ENCODE peak calls at places on chromosomes 1 and 21, in five cellular contexts. C, P, M, S and H are unnamed samples.

GRCh38 chr1:36920801-36921405 is 113.4 kb downstream of the GRIK3 start:
- DNase-seq in C (no peak), P (no peak), M (no peak), S (peak; percentile 18), H (peak; percentile 32)

GRCh38 chr1:235127774-235128452 is 724 bp downstream of the TOMM20 start:
- DNase-seq in P (no peak), M (no peak), S (no peak), C (no peak), H (no peak)

GRCh38 chr1:245262876-245263625 is 108.3 kb downstream of the KIF26B start:
- DNase-seq in C (no peak), S (no peak), P (no peak), M (no peak), H (no peak)

GRCh38 chr1:50846224-50846839 is 113.7 kb downstream of the FAF1 start:
- DNase-seq in C (no peak), S (no peak), P (no peak), M (no peak), H (no peak)

GRCh38 chr1:43554444-43554992 is 23.8 kb downstream of the PTPRF start:
- DNase-seq in M (no peak), C (peak; percentile 50), P (no peak), S (peak; percentile 61), H (no peak)

GRCh38 chr1:185257947-185258203 is 59.2 kb downstream of the IVNS1ABP start:
- DNase-seq in C (peak; percentile 17), S (no peak), P (no peak), M (no peak), H (no peak)

GRCh38 chr21:14545906-14546480 is at the start of gene SAMSN1:
- DNase-seq in S (no peak), C (no peak), P (no peak), M (no peak), H (no peak)

GRCh38 chr1:1455366-1455884 is 5.9 kb downstream of the ATAD3C start:
- DNase-seq in P (no peak), S (no peak), C (no peak), M (no peak), H (no peak)

GRCh38 chr1:33974147-33974546 is 110.3 kb downstream of the HMGB4 start:
- DNase-seq in C (no peak), P (no peak), S (no peak), M (no peak), H (no peak)

GRCh38 chr1:105210747-105211146 is 1461.0 kb downstream of the AMY1C start:
- DNase-seq in S (no peak), M (no peak), C (no peak), P (no peak), H (no peak)

GRCh38 chr1:147273409-147274307 is 31.2 kb downstream of the CHD1L start:
- DNase-seq in P (peak; percentile 39), M (peak; percentile 35), C (peak; percentile 87), S (no peak), H (no peak)

GRCh38 chr1:155218854-155219591 is 10.5 kb downstream of the MTX1 start:
- DNase-seq in S (peak; percentile 57), M (no peak), P (peak; percentile 53), C (peak; percentile 69), H (no peak)

GRCh38 chr1:157274698-157275534 is 136.7 kb upstream of the ETV3 start:
- DNase-seq in S (no peak), C (peak; percentile 56), M (no peak), P (no peak), H (no peak)

GRCh38 chr21:32096411-32096810 is 182.4 kb downstream of the MIS18A start:
- DNase-seq in M (peak; percentile 26), S (peak; percentile 68), P (no peak), C (no peak), H (peak; percentile 70)

GRCh38 chr1:50610563-50610962 is 187.3 kb upstream of the DMRTA2 start:
- DNase-seq in M (no peak), P (no peak), C (no peak), S (no peak), H (no peak)

GRCh38 chr1:224182866-224183590 is at the start of gene DEGS1:
- DNase-seq in M (peak; percentile 90), P (peak; percentile 79), S (peak; percentile 92), C (peak; percentile 73), H (peak; percentile 86)
- H3K14ac ChIP-seq in M (peak within 1 kb of the TSS; percentile 97), P (peak within 1 kb of the TSS; percentile 90), S (peak within 1 kb of the TSS; percentile 78), C (peak within 1 kb of the TSS; percentile 93), H (no peak within 1 kb of the TSS)

DNA sequence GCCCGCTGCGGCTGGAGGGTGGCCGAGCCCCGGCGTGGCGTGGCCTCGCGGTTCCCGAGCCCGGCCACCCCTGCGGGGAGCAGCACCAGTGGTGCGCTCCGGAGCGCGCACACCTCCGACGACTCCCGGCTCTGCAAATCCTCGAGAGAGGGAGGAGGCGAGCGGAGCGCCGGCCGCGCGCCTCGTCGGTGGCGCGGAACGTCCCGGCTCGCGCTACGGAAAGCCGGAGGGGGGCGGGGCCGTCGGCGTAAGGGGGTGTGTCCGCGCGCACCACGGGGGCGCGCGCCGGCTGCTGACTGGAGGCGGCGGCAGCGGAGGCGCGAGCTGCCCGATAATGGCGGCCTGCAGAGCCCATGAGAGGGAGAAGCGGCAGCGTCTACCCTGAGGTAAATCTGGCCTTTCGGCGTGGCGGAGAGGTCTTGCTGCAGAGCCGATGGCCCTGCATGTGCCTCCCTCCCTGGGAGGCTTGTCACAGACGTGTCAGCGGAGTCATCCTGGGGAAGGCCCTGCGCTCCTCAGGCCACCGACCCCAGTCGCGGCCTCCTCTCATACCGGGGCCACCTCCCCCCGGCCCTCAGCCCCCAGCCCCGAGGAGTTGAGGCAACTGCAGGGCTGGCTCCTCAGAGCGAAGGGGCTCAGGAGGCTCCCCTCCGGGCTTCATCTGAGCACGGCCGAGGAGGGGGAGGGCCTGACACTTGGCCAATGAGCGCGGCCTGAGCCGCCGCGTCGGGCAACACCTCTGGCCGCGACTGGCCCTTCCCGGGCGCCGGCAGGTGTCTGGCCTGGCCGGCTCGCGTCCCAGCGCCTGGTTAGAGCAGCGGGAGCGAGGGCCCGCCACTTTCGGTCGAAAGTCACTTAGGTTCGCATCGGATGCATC is at the start of gene PDIK1L:
- DNase-seq in M (peak; percentile 96), C (peak; percentile 96), P (peak; percentile 88), S (peak; percentile 91), H (peak; percentile 81)
- H3K14ac ChIP-seq in M (peak within 1 kb of the TSS; percentile 89), C (peak within 1 kb of the TSS; percentile 94), P (peak within 1 kb of the TSS; percentile 90), S (peak within 1 kb of the TSS; percentile 91), H (no peak within 1 kb of the TSS)

GRCh38 chr1:199353906-199354305 is 673.6 kb upstream of the NR5A2 start:
- DNase-seq in C (no peak), M (no peak), S (no peak), P (no peak), H (no peak)
- H3K14ac ChIP-seq in C (no peak overlapping the region), M (no peak overlapping the region), S (no peak overlapping the region), P (no peak overlapping the region), H (no peak overlapping the region)

DNA sequence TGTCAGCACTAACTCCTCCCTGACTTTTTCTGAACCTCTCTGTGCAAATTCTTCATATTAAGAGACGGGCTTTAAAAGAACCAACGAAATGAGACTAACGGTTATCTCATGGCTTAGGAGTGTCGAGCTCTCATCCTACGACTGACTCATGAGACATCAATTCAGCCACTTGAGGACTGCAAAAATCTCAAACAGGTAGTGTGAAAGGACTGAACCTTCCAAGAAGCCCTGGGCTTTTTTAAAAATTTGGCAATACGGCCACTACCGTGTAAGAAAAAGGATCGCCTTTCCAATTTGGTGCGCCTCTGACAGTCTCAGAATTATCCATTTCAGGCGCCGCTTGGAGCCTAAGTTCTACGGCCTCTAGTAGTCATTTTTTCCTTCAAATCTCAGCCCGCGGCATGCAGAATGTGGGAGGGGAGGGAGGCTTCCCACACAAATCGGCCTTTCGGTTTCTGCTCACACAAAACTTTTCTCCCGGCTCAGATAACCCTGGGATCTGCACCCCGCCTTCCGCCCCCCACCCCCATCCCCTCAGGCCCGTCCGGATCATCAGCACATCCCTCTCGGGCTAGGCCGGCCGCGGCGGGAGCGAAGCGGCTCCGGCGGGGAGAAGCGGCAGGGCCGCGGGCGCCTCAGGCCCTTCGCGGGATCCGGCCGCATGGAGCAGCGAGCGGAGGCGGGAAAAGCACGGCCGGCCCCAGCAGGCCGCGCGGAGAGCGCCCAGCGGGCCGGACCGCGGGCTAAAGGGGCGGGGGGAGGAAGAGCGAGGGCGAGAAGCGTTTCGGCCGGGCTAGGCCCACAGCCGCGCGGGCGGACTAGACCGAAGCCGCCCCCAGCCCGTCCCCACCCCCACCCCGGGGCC is 606 bp downstream of the HNRNPR start:
- DNase-seq in S (peak; percentile 31), M (no peak), P (peak; percentile 77), C (peak; percentile 82), H (no peak)
- H3K14ac ChIP-seq in S (peak overlapping the region; percentile 99), M (peak overlapping the region; percentile 31), P (peak overlapping the region; percentile 100), C (peak overlapping the region; percentile 84), H (no peak overlapping the region)

GRCh38 chr1:100037665-100038400 is 68.0 kb downstream of the SLC35A3 start:
- DNase-seq in M (peak; percentile 78), P (peak; percentile 88), C (peak; percentile 83), S (peak; percentile 77), H (peak; percentile 46)
- H3K14ac ChIP-seq in M (peak overlapping the region; percentile 97), P (peak overlapping the region; percentile 95), C (peak overlapping the region; percentile 99), S (peak overlapping the region; percentile 99), H (no peak overlapping the region)

DNA sequence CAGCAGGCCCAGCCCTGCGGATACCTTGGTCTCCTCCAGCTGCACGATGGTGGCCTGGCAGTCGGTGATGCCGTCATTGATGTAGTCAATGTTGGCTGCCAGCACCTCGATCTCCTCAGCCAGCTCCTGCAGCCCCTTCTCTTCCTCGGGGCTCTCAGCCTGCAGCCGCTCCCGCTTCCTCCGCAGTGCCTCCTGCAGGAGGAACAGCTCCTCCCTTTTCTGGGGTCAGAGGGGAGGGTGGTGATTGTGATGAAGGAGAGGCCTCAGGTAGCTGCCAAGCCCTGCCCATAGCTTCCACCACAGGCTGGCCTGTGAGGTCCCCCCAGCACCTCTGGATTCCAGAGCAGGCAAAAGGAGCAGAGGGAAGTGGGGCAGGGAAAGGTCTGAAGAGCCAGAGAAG is 33.4 kb downstream of the KIF21B start:
- DNase-seq in P (no peak), S (no peak), M (no peak), C (no peak), H (no peak)
- H3K14ac ChIP-seq in P (no peak overlapping the region), S (no peak overlapping the region), M (no peak overlapping the region), C (no peak overlapping the region), H (no peak overlapping the region)